ENCODE peak calls at places on chromosomes 2 and 18, in six cellular contexts. H is ovary, N is spleen, R is coronary artery, K is GM23338, X is lower lobe of right lung. J is an unnamed sample.

GRCh38 chr2:67825476-67825875 is 237.3 kb downstream of the C1D start:
- DNase-seq in H (no peak), N (no peak), R (no peak), K (no peak), X (no peak), J (no peak)

GRCh38 chr2:234512884-234513669 is 16.2 kb upstream of the ARL4C start:
- DNase-seq in H (no peak), N (no peak), R (no peak), K (no peak), X (no peak), J (no peak)

GRCh38 chr18:54119524-54120019 is 104.9 kb downstream of the MBD2 start:
- DNase-seq in H (no peak), N (no peak), R (no peak), K (peak; percentile 88), X (no peak), J (no peak)

GRCh38 chr2:26978061-26978596 is 7.7 kb downstream of the MAPRE3 start:
- DNase-seq in H (no peak), N (no peak), R (no peak), K (no peak), X (peak; percentile 78), J (peak; percentile 80)

GRCh38 chr2:14340703-14341102 is 291.8 kb upstream of the LRATD1 start:
- DNase-seq in H (no peak), N (no peak), R (no peak), K (no peak), X (no peak), J (no peak)

GRCh38 chr2:151029406-151030157 is 232.1 kb downstream of the RBM43 start:
- DNase-seq in H (no peak), N (no peak), R (no peak), K (no peak), X (no peak), J (no peak)

GRCh38 chr2:192148620-192149321 is 46.0 kb downstream of the TMEFF2 start:
- DNase-seq in H (no peak), N (no peak), R (no peak), K (no peak), X (no peak), J (no peak)

GRCh38 chr2:81894451-81894990 is 1590.0 kb upstream of the LRRTM1 start:
- DNase-seq in H (no peak), N (no peak), R (no peak), K (no peak), X (no peak), J (no peak)

GRCh38 chr18:67608909-67609308 is 92.4 kb upstream of the DSEL start:
- DNase-seq in H (no peak), N (no peak), R (no peak), K (no peak), X (no peak), J (no peak)

GRCh38 chr2:219111375-219112069 is 49.1 kb downstream of the NHEJ1 start:
- DNase-seq in H (no peak), N (no peak), R (no peak), K (no peak), X (no peak), J (no peak)

DNA sequence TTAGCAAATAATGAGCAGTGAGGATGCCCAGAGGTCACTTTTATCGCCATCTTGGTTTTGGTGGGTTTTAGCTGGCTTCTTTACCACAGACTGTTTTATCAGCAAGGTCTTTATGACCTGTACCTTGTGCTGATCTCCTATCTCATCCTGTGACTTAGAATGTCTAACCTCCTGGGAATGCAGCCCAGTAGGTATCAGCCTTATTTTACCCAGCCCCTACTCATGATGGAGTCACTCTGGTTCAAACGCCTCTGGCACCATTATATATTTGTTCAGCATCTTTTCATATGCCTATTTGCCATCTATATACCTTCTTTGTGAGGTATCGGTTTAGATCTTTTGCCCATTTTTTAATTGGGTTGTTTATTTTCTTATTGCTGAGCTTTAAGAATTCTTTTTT is 7.2 kb upstream of the CCNT2 start:
- DNase-seq in H (no peak), N (no peak), R (no peak), K (no peak), X (no peak), J (no peak)
- H3K4me3 ChIP-seq in H (no peak overlapping the region), N (no peak overlapping the region), R (no peak overlapping the region), K (no peak overlapping the region), X (no peak overlapping the region), J (no peak overlapping the region)

GRCh38 chr2:128639693-128640092 is 321.0 kb upstream of the HS6ST1 start:
- DNase-seq in H (no peak), N (peak; percentile 40), R (no peak), K (no peak), X (no peak), J (peak; percentile 20)
- H3K27ac ChIP-seq in H (no peak overlapping the region), N (no peak overlapping the region), R (no peak overlapping the region), K (peak overlapping the region; percentile 94), X (no peak overlapping the region), J (no peak overlapping the region)

DNA sequence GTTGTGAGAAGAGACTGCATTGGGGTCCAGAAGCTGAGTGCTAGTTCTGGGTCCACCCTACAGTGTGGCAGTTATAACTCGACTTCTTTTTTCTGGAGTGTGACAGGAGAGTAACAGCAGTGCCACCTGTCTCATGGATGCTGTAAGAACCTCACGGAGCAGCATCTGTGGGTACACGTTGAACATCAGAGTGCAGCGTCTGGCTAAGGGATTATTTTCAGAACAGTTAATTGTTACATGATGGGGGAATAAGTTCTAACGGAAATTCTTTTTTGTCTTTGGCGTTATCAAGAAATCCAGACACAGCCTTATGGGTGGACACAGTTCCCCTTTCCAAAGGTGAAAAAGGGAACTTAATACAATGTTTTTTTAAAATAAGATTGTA is 28.3 kb upstream of the TOGARAM2 start:
- DNase-seq in H (no peak), N (no peak), R (no peak), K (no peak), X (no peak), J (no peak)
- TF ChIP-seq CTCF in H (no peak), N (no peak), R (no peak), K (peak; percentile 43), X (no peak), J (no peak)

GRCh38 chr2:148990968-148991367 is 47.5 kb upstream of the LYPD6B start:
- DNase-seq in H (no peak), N (no peak), R (no peak), K (no peak), X (no peak), J (no peak)

GRCh38 chr2:148989882-148990493 is 48.5 kb upstream of the LYPD6B start:
- DNase-seq in H (no peak), N (no peak), R (no peak), K (peak; percentile 86), X (no peak), J (no peak)

GRCh38 chr2:148992448-148992847 is 46.1 kb upstream of the LYPD6B start:
- DNase-seq in H (no peak), N (no peak), R (no peak), K (no peak), X (no peak), J (no peak)

GRCh38 chr2:148994341-148994740 is 44.2 kb upstream of the LYPD6B start:
- DNase-seq in H (no peak), N (no peak), R (no peak), K (no peak), X (no peak), J (no peak)

GRCh38 chr2:148993336-148993735 is 45.2 kb upstream of the LYPD6B start:
- DNase-seq in H (no peak), N (no peak), R (no peak), K (no peak), X (no peak), J (no peak)
- H3K4me3 ChIP-seq in H (no peak overlapping the region), N (no peak overlapping the region), R (no peak overlapping the region), K (no peak overlapping the region), X (no peak overlapping the region), J (no peak overlapping the region)

DNA sequence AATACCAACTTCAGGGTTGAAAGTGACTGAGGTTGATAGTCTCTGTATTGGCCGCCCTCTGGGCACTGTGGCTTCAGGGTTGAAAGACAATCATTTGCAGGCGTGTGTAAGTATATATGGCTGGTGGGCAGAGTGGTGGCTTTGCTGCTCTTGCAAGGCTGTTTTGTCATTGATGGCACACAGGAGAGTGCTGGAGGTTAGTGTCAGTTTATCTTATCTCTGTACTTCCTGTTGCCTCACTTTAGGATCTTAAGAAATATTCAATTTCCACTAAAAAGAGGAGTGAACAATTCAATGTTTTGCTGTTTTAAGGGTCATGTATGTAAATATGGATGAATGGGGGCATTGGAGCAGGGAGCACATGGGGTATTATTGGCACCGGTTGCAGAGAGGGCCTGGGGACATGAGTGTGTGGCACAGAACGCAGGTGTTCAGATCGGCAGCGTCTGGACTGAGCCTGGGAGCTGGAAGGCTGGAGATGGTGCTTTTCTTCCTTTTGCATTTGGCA is 51.5 kb downstream of the NCK2 start:
- DNase-seq in H (no peak), N (no peak), R (no peak), K (no peak), X (no peak), J (no peak)
- H3K27ac ChIP-seq in H (no peak overlapping the region), N (peak overlapping the region; percentile 93), R (no peak overlapping the region), K (peak overlapping the region; percentile 52), X (peak overlapping the region; percentile 19), J (no peak overlapping the region)

DNA sequence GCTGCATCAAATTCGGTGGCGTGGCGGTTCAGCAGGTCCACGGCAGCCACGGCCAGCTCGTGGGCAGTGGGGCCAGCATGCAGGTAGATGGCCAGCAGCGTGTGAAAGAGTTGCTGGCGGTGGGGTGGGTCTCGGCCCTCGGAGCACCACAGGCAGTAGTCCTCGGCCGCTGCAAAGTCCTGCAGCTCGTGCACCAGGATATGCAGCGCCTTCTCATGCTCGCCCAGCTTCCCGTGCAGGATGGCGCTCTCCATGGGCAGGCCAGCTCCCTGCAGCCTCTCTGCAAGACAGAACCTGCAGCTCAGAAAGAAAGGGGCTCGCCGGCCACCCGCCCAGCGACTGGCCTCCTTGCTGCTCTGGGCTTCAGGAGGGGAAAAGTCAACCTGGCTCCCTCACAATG is 27.9 kb downstream of the GPR45 start:
- DNase-seq in H (no peak), N (no peak), R (no peak), K (no peak), X (no peak), J (no peak)
- TF ChIP-seq CTCF in H (no peak), N (no peak), R (no peak), K (no peak), X (no peak), J (no peak)

GRCh38 chr18:50424877-50425690 is 50.2 kb downstream of the SKA1 start:
- DNase-seq in H (no peak), N (no peak), R (no peak), K (no peak), X (no peak), J (no peak)
- H3K4me3 ChIP-seq in H (no peak overlapping the region), N (no peak overlapping the region), R (no peak overlapping the region), K (no peak overlapping the region), X (no peak overlapping the region), J (no peak overlapping the region)

DNA sequence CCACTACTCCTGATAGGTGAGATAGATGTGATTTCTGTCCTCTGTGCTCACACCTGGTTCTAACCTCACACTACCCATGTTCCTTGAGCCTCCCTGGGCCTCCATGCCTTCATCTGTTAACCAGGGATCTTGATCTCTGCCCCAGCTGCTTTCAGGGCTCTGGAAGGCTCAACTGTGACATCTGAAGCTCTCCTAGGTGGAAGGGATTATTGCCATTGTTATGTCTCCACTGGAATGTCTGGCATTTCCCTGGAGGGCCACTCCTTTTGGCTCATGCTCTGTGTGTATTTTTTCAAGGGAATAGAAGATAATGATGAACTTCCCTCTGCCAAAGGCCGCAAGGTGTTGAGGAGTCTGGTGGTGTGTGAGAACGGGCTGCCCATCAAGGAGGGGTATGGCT is 41.2 kb downstream of the PCARE start:
- DNase-seq in H (no peak), N (no peak), R (no peak), K (peak; percentile 52), X (no peak), J (no peak)
- H3K27ac ChIP-seq in H (no peak overlapping the region), N (no peak overlapping the region), R (no peak overlapping the region), K (no peak overlapping the region), X (no peak overlapping the region), J (no peak overlapping the region)